ENCODE peak calls at places on chromosomes 6 and 20, in five cellular contexts. G, Z, V, P and M are unnamed samples.
A peak's percentile ranks its signal among the peaks of the same experiment; 100 is the strongest.

GRCh38 chr6:170000071-170000843 is 248.8 kb downstream of the ERMARD start:
- DNase-seq in G (no peak), Z (no peak), V (no peak), P (no peak), M (no peak)

GRCh38 chr6:128731249-128732165 is 151.4 kb upstream of the LAMA2 start:
- DNase-seq in G (no peak), Z (no peak), V (no peak), P (peak; percentile 40), M (peak; percentile 7)

GRCh38 chr6:41200901-41201783 is at the start of gene TREML2:
- DNase-seq in G (no peak), Z (no peak), V (peak; percentile 76), P (no peak), M (no peak)

GRCh38 chr6:7169296-7169721 is 61.5 kb downstream of the RREB1 start:
- DNase-seq in G (no peak), Z (no peak), V (no peak), P (no peak), M (no peak)

GRCh38 chr20:63980317-63980805 is 571 bp upstream of the PRPF6 start:
- DNase-seq in G (no peak), Z (no peak), V (no peak), P (no peak), M (no peak)

GRCh38 chr20:41734506-41734945 is 116.3 kb upstream of the CHD6 start:
- DNase-seq in G (no peak), Z (no peak), V (peak; percentile 38), P (peak; percentile 37), M (no peak)

GRCh38 chr20:59788811-59789210 is 144.6 kb downstream of the SYCP2 start:
- DNase-seq in G (no peak), Z (no peak), V (no peak), P (no peak), M (no peak)

GRCh38 chr6:169975286-169975685 is 223.9 kb downstream of the ERMARD start:
- DNase-seq in G (peak; percentile 5), Z (peak; percentile 57), V (no peak), P (no peak), M (no peak)

GRCh38 chr20:12152996-12153395 is 235.3 kb downstream of the BTBD3 start:
- DNase-seq in G (no peak), Z (no peak), V (no peak), P (no peak), M (no peak)

GRCh38 chr6:23826587-23826986 is 299.4 kb upstream of the NRSN1 start:
- DNase-seq in G (no peak), Z (no peak), V (no peak), P (no peak), M (no peak)

GRCh38 chr6:143536461-143536865 is 24.9 kb upstream of the FUCA2 start:
- DNase-seq in G (no peak), Z (peak; percentile 83), V (peak; percentile 56), P (no peak), M (no peak)

GRCh38 chr20:53524589-53525311 is 68.9 kb downstream of the ZNF217 start:
- DNase-seq in G (no peak), Z (no peak), V (no peak), P (no peak), M (no peak)

GRCh38 chr20:53517146-53517545 is 76.5 kb downstream of the ZNF217 start:
- DNase-seq in G (no peak), Z (no peak), V (no peak), P (no peak), M (no peak)

GRCh38 chr20:53522696-53523095 is 70.9 kb downstream of the ZNF217 start:
- DNase-seq in G (no peak), Z (no peak), V (no peak), P (no peak), M (no peak)

GRCh38 chr20:53527196-53527595 is 66.4 kb downstream of the ZNF217 start:
- DNase-seq in G (no peak), Z (no peak), V (no peak), P (no peak), M (no peak)

GRCh38 chr20:53522026-53522425 is 71.6 kb downstream of the ZNF217 start:
- DNase-seq in G (no peak), Z (no peak), V (no peak), P (no peak), M (no peak)
- TF ChIP-seq CTCF in G (no peak), Z (no peak), V (no peak), P (no peak), M (no peak)

GRCh38 chr6:28695671-28696537 is 170.2 kb downstream of the GPX5 start:
- DNase-seq in G (no peak), Z (no peak), V (no peak), P (no peak), M (no peak)
- TF ChIP-seq CTCF in G (no peak), Z (no peak), V (no peak), P (no peak), M (no peak)

DNA sequence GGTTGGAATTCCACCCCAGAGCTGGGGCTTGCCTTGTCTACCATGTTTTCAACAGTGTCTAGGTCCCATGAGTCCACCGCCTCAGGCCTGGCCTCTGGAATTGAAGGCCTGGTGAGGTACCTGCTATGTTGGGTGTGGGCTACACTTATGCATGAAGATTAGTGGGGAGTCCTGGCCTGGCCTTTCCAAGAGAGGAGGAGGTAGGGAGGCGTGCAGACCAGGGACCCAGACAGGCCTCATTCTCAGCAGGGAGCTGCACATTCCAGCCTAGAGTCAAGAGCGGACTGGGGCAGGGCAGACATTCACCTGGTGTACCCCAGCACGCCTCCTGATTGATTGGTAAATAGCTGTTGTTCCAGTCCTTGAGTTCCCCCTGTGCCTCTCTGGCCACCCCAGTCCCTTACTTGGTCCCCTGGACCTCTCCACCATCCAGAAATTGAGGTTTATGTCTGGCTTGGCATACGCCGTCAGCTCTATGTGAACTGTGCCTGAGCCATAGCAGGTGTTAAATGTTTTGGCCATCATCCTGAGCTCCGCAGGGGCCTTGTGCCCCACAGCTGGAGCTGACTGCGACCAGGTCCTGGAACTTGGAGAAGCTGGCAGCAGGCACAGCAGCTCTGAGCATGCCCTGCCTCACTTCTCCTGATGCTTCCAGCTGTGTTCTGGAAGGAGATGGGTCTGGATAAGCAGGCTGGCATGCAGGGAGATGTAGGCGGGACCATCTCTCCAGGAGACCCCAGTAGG is 8.2 kb upstream of the VEGFA start:
- DNase-seq in G (no peak), Z (peak; percentile 57), V (no peak), P (no peak), M (no peak)
- TF ChIP-seq CTCF in G (no peak), Z (no peak), V (no peak), P (no peak), M (no peak)

DNA sequence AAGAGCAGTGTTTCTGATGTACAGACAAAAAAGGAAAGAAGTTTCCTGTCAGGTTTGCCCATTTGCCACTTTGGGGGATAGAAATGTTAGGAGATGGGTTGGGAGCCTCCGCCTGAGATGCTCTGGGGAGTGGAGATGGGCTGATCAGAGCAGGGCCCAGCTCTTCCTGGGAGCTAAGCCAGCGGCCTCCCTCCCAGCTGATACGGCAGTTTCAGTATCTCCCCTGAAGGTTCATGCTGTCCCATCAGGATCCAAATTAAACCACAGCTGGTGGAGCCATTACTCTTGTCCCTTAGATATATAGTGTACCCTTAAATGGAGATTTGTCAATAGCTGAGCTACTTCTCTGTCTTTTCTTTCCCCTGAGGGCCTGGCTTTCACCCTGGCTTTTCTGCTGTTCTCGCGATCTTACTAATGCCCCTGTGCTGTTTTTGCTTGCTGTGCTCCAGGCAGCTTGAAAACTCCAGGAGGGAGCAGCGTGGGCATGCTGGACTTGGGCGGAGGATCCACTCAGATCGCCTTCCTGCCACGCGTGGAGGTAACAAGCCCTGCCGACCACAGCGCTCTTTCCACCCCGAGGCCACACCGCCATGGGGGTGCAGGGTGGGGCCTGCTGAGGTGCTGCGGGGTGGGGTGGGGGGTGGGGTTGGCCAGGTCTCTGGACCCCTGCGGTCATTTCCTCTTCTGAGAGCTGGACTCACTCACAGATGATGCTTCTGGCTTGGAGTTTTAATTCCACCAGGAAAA is 20.9 kb downstream of the ENTPD6 start:
- DNase-seq in G (no peak), Z (no peak), V (no peak), P (no peak), M (no peak)
- TF ChIP-seq CTCF in G (no peak), Z (no peak), V (no peak), P (no peak), M (no peak)

GRCh38 chr6:93419304-93420162 is at the start of gene EPHA7:
- DNase-seq in G (peak; percentile 55), Z (peak; percentile 93), V (peak; percentile 47), P (no peak), M (peak; percentile 71)
- TF ChIP-seq CTCF in G (no peak), Z (no peak), V (no peak), P (no peak), M (no peak)

DNA sequence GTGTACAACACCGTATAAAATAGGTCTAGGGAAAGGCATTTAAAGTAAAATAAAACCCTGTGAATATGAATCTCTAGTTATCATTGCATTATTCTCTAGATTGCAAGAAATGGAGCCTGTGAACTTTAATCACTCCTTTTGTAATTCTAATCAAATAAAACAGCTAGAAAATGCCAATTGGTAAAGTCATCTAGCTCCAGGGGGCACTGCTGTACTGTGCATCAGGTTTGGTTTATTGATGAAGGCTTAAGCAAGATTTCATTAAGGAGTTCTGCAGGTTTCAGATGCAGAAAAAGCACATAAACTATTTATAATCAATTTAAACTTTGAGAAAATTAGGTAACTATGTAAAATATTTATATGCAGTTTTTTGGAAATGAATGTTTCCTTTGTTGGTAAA is 645.0 kb downstream of the PHF3 start:
- DNase-seq in G (no peak), Z (no peak), V (no peak), P (no peak), M (peak; percentile 52)
- TF ChIP-seq CTCF in G (no peak), Z (peak; percentile 42), V (no peak), P (no peak), M (peak; percentile 58)